ENCODE peak calls at places on chromosomes 16 and 17, in four cellular contexts. One of them, this sample, is unnamed. For H3K9me3 and H3K27me3, the result is how much of the 10 kb centered on the place peaks cover.

GRCh38 chr16:90031931-90032663 is 12.8 kb upstream of the DBNDD1 start:
- DNase-seq in ovary: no peak
- DNase-seq in CD4-positive, CD25-positive, alpha-beta regulatory T cell: no peak
- DNase-seq in fibroblast of lung: peak
- DNase-seq in this sample: no peak

GRCh38 chr16:6804461-6804860 is 528.2 kb upstream of the RBFOX1 start:
- DNase-seq in ovary: no peak
- DNase-seq in CD4-positive, CD25-positive, alpha-beta regulatory T cell: no peak
- DNase-seq in fibroblast of lung: no peak
- DNase-seq in this sample: no peak

GRCh38 chr17:56230660-56231059 is 77.4 kb downstream of the ANKFN1 start:
- DNase-seq in ovary: no peak
- DNase-seq in CD4-positive, CD25-positive, alpha-beta regulatory T cell: no peak
- DNase-seq in fibroblast of lung: peak
- DNase-seq in this sample: no peak

GRCh38 chr17:66344473-66344872 is 42.1 kb downstream of the PRKCA start:
- DNase-seq in ovary: no peak
- DNase-seq in CD4-positive, CD25-positive, alpha-beta regulatory T cell: no peak
- DNase-seq in fibroblast of lung: no peak
- DNase-seq in this sample: no peak

GRCh38 chr17:42422958-42423712 is at the start of gene CAVIN1:
- DNase-seq in ovary: peak
- DNase-seq in CD4-positive, CD25-positive, alpha-beta regulatory T cell: no peak
- DNase-seq in fibroblast of lung: peak
- DNase-seq in this sample: peak

GRCh38 chr17:50817142-50817751 is 18.1 kb upstream of the WFIKKN2 start:
- DNase-seq in ovary: peak
- DNase-seq in CD4-positive, CD25-positive, alpha-beta regulatory T cell: peak
- DNase-seq in fibroblast of lung: peak
- DNase-seq in this sample: peak

GRCh38 chr16:86497551-86498021 is 12.7 kb upstream of the FOXF1 start:
- DNase-seq in ovary: no peak
- DNase-seq in CD4-positive, CD25-positive, alpha-beta regulatory T cell: no peak
- DNase-seq in fibroblast of lung: no peak
- DNase-seq in this sample: no peak

GRCh38 chr16:87276926-87277325 is 40.3 kb downstream of the C16orf95 start:
- DNase-seq in ovary: no peak
- DNase-seq in CD4-positive, CD25-positive, alpha-beta regulatory T cell: no peak
- DNase-seq in fibroblast of lung: no peak
- DNase-seq in this sample: no peak

GRCh38 chr17:4509402-4509801 is 10.7 kb downstream of the SPNS2 start:
- DNase-seq in ovary: no peak
- DNase-seq in CD4-positive, CD25-positive, alpha-beta regulatory T cell: no peak
- DNase-seq in fibroblast of lung: no peak
- DNase-seq in this sample: no peak

GRCh38 chr16:82439678-82440293 is 187.0 kb upstream of the CDH13 start:
- DNase-seq in ovary: no peak
- DNase-seq in CD4-positive, CD25-positive, alpha-beta regulatory T cell: no peak
- DNase-seq in fibroblast of lung: no peak
- DNase-seq in this sample: no peak

GRCh38 chr16:3087243-3087791 is 11.8 kb downstream of the ZSCAN10 start:
- DNase-seq in ovary: no peak
- DNase-seq in CD4-positive, CD25-positive, alpha-beta regulatory T cell: no peak
- DNase-seq in fibroblast of lung: no peak
- DNase-seq in this sample: no peak

GRCh38 chr17:17205368-17206148 is 575 bp downstream of the PLD6 start:
- DNase-seq in ovary: peak
- DNase-seq in CD4-positive, CD25-positive, alpha-beta regulatory T cell: peak
- DNase-seq in fibroblast of lung: peak
- DNase-seq in this sample: peak

GRCh38 chr17:50425682-50426471 is at the start of gene ACSF2:
- DNase-seq in ovary: peak
- DNase-seq in CD4-positive, CD25-positive, alpha-beta regulatory T cell: peak
- DNase-seq in fibroblast of lung: peak
- DNase-seq in this sample: peak

GRCh38 chr16:19115148-19116021 is 1.6 kb downstream of the ITPRIPL2 start:
- DNase-seq in ovary: peak
- DNase-seq in CD4-positive, CD25-positive, alpha-beta regulatory T cell: no peak
- DNase-seq in fibroblast of lung: no peak
- DNase-seq in this sample: no peak

GRCh38 chr16:73732681-73733080 is 563.9 kb upstream of the PSMD7 start:
- DNase-seq in ovary: no peak
- DNase-seq in CD4-positive, CD25-positive, alpha-beta regulatory T cell: no peak
- DNase-seq in fibroblast of lung: no peak
- DNase-seq in this sample: no peak

GRCh38 chr17:3910420-3911270 is 5.6 kb downstream of the P2RX1 start:
- DNase-seq in ovary: no peak
- DNase-seq in CD4-positive, CD25-positive, alpha-beta regulatory T cell: no peak
- DNase-seq in fibroblast of lung: no peak
- DNase-seq in this sample: no peak

GRCh38 chr17:37177234-37177633 is 198.6 kb upstream of the C17orf78 start:
- DNase-seq in ovary: no peak
- DNase-seq in CD4-positive, CD25-positive, alpha-beta regulatory T cell: no peak
- DNase-seq in fibroblast of lung: peak
- DNase-seq in this sample: no peak

GRCh38 chr16:12215302-12216105 is 239.0 kb downstream of the SNX29 start:
- DNase-seq in ovary: no peak
- DNase-seq in CD4-positive, CD25-positive, alpha-beta regulatory T cell: no peak
- DNase-seq in fibroblast of lung: no peak
- DNase-seq in this sample: no peak

GRCh38 chr16:77344306-77344705 is 90.5 kb downstream of the ADAMTS18 start:
- DNase-seq in ovary: no peak
- DNase-seq in CD4-positive, CD25-positive, alpha-beta regulatory T cell: no peak
- DNase-seq in fibroblast of lung: peak
- DNase-seq in this sample: no peak

GRCh38 chr17:2058521-2059124 is 3.7 kb downstream of the HIC1 start:
- DNase-seq in ovary: peak
- DNase-seq in CD4-positive, CD25-positive, alpha-beta regulatory T cell: peak
- DNase-seq in fibroblast of lung: peak
- DNase-seq in this sample: peak

GRCh38 chr17:20225162-20226115 is 216.3 kb downstream of the SPECC1 start:
- DNase-seq in ovary: no peak
- DNase-seq in CD4-positive, CD25-positive, alpha-beta regulatory T cell: no peak
- DNase-seq in fibroblast of lung: peak
- DNase-seq in this sample: no peak

GRCh38 chr17:17089796-17090641 is 47.8 kb downstream of the MPRIP start:
- DNase-seq in ovary: no peak
- DNase-seq in CD4-positive, CD25-positive, alpha-beta regulatory T cell: no peak
- DNase-seq in fibroblast of lung: no peak
- DNase-seq in this sample: no peak

GRCh38 chr17:28372203-28372944 is 880 bp downstream of the SARM1 start:
- DNase-seq in ovary: no peak
- DNase-seq in CD4-positive, CD25-positive, alpha-beta regulatory T cell: no peak
- DNase-seq in fibroblast of lung: peak
- DNase-seq in this sample: no peak

GRCh38 chr17:10875411-10875810 is 37.5 kb upstream of the PIRT start:
- DNase-seq in ovary: peak
- DNase-seq in CD4-positive, CD25-positive, alpha-beta regulatory T cell: no peak
- DNase-seq in fibroblast of lung: no peak
- DNase-seq in this sample: no peak

GRCh38 chr17:59469786-59470485 is 95.5 kb upstream of the DHX40 start:
- DNase-seq in ovary: no peak
- DNase-seq in CD4-positive, CD25-positive, alpha-beta regulatory T cell: no peak
- DNase-seq in fibroblast of lung: no peak
- DNase-seq in this sample: no peak

GRCh38 chr17:1998426-1998784 is 26.7 kb downstream of the RTN4RL1 start:
- DNase-seq in ovary: no peak
- DNase-seq in CD4-positive, CD25-positive, alpha-beta regulatory T cell: no peak
- DNase-seq in fibroblast of lung: no peak
- DNase-seq in this sample: peak

GRCh38 chr16:65274576-65274975 is 152.7 kb upstream of the CDH11 start:
- DNase-seq in ovary: no peak
- DNase-seq in CD4-positive, CD25-positive, alpha-beta regulatory T cell: no peak
- DNase-seq in fibroblast of lung: no peak
- DNase-seq in this sample: no peak

GRCh38 chr16:82031116-82032084 is 3.7 kb upstream of the HSD17B2 start:
- DNase-seq in ovary: no peak
- DNase-seq in CD4-positive, CD25-positive, alpha-beta regulatory T cell: no peak
- DNase-seq in fibroblast of lung: peak
- DNase-seq in this sample: no peak

GRCh38 chr17:43368740-43369506 is 29.9 kb upstream of the ARL4D start:
- DNase-seq in ovary: peak
- DNase-seq in CD4-positive, CD25-positive, alpha-beta regulatory T cell: peak
- DNase-seq in fibroblast of lung: peak
- DNase-seq in this sample: peak

GRCh38 chr16:85912271-85912974 is 13.5 kb downstream of the IRF8 start:
- DNase-seq in ovary: peak
- DNase-seq in CD4-positive, CD25-positive, alpha-beta regulatory T cell: no peak
- DNase-seq in fibroblast of lung: peak
- DNase-seq in this sample: no peak

GRCh38 chr16:30722443-30722842 is 23.5 kb downstream of the SRCAP start:
- DNase-seq in ovary: no peak
- DNase-seq in CD4-positive, CD25-positive, alpha-beta regulatory T cell: no peak
- DNase-seq in fibroblast of lung: no peak
- DNase-seq in this sample: no peak

GRCh38 chr16:47638175-47638574 is 177.0 kb downstream of the PHKB start:
- DNase-seq in ovary: no peak
- DNase-seq in CD4-positive, CD25-positive, alpha-beta regulatory T cell: no peak
- DNase-seq in fibroblast of lung: no peak
- DNase-seq in this sample: no peak

GRCh38 chr16:20904507-20905079 is 4.0 kb downstream of the LYRM1 start:
- DNase-seq in ovary: no peak
- DNase-seq in CD4-positive, CD25-positive, alpha-beta regulatory T cell: peak
- DNase-seq in fibroblast of lung: peak
- DNase-seq in this sample: no peak

GRCh38 chr16:73040136-73040535 is 7.8 kb downstream of the ZFHX3 start:
- DNase-seq in ovary: no peak
- DNase-seq in CD4-positive, CD25-positive, alpha-beta regulatory T cell: no peak
- DNase-seq in fibroblast of lung: no peak
- DNase-seq in this sample: no peak

GRCh38 chr17:56159764-56160394 is 6.6 kb downstream of the ANKFN1 start:
- DNase-seq in ovary: no peak
- DNase-seq in CD4-positive, CD25-positive, alpha-beta regulatory T cell: no peak
- DNase-seq in fibroblast of lung: no peak
- DNase-seq in this sample: no peak

GRCh38 chr16:14309906-14310305 is 238.8 kb downstream of the MRTFB start:
- DNase-seq in ovary: no peak
- DNase-seq in CD4-positive, CD25-positive, alpha-beta regulatory T cell: no peak
- DNase-seq in fibroblast of lung: peak
- DNase-seq in this sample: no peak

GRCh38 chr16:20792216-20792615 is 14.1 kb downstream of the ERI2 start:
- DNase-seq in ovary: no peak
- DNase-seq in CD4-positive, CD25-positive, alpha-beta regulatory T cell: no peak
- DNase-seq in fibroblast of lung: no peak
- DNase-seq in this sample: no peak

GRCh38 chr17:3687949-3688614 is 7.9 kb downstream of the P2RX5 start:
- DNase-seq in ovary: no peak
- DNase-seq in CD4-positive, CD25-positive, alpha-beta regulatory T cell: no peak
- DNase-seq in fibroblast of lung: no peak
- DNase-seq in this sample: no peak

DNA sequence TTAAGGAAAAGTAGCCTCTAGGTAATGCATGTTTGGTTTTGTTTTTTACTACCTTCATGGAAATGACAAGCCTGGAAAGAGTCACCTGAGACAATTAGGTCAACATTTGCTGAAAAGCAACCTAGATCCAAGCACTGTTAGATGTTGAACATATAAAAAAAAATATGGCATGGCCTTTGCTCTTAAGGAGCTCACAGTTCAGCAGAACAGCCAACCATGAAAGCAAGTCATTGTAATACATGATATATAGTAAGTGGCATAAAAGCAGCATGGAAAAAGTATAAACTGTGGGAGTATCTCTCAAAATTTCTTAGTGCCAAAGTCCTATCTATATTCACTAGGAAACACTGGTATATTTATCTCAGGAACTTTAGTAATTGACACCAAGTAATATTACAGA is 31.6 kb downstream of the CFDP1 start:
- DNase-seq in ovary: no peak
- DNase-seq in CD4-positive, CD25-positive, alpha-beta regulatory T cell: no peak
- DNase-seq in fibroblast of lung: no peak
- DNase-seq in this sample: no peak
- H3K27ac ChIP-seq in ovary: no peak
- H3K27ac ChIP-seq in CD4-positive, CD25-positive, alpha-beta regulatory T cell: no peak
- H3K27ac ChIP-seq in fibroblast of lung: no peak
- H3K27ac ChIP-seq in this sample: no peak

DNA sequence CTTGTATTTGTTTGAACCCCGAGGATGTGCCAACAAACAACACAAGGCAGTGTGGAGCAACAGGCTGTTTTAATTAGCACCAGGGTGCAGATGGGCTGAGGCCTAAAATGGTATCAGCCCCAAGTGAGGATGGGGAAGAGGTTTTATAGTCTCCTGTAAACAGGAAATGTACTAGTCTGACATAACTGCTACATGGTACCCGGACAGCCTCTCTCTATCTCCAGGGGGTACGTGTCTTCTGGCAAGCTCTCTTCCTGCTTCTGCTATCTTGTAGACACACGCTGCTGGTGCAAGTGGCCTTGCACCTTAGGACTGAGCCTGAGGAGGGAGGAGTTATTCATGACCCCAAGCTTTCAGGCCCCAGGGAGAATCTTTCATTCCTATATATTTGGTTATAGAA is 2451.0 kb downstream of the TP53TG3F start:
- DNase-seq in ovary: no peak
- DNase-seq in CD4-positive, CD25-positive, alpha-beta regulatory T cell: no peak
- DNase-seq in fibroblast of lung: no peak
- DNase-seq in this sample: no peak
- H3K9me3 ChIP-seq in ovary: under half
- H3K9me3 ChIP-seq in CD4-positive, CD25-positive, alpha-beta regulatory T cell: under half
- H3K9me3 ChIP-seq in fibroblast of lung: under half
- H3K9me3 ChIP-seq in this sample: under half

GRCh38 chr16:83833921-83834320 is 26.1 kb downstream of the HSBP1 start:
- DNase-seq in ovary: no peak
- DNase-seq in CD4-positive, CD25-positive, alpha-beta regulatory T cell: no peak
- DNase-seq in fibroblast of lung: no peak
- DNase-seq in this sample: no peak
- H3K27me3 ChIP-seq in ovary: under half
- H3K27me3 ChIP-seq in CD4-positive, CD25-positive, alpha-beta regulatory T cell: under half
- H3K27me3 ChIP-seq in fibroblast of lung: under half
- H3K27me3 ChIP-seq in this sample: under half

DNA sequence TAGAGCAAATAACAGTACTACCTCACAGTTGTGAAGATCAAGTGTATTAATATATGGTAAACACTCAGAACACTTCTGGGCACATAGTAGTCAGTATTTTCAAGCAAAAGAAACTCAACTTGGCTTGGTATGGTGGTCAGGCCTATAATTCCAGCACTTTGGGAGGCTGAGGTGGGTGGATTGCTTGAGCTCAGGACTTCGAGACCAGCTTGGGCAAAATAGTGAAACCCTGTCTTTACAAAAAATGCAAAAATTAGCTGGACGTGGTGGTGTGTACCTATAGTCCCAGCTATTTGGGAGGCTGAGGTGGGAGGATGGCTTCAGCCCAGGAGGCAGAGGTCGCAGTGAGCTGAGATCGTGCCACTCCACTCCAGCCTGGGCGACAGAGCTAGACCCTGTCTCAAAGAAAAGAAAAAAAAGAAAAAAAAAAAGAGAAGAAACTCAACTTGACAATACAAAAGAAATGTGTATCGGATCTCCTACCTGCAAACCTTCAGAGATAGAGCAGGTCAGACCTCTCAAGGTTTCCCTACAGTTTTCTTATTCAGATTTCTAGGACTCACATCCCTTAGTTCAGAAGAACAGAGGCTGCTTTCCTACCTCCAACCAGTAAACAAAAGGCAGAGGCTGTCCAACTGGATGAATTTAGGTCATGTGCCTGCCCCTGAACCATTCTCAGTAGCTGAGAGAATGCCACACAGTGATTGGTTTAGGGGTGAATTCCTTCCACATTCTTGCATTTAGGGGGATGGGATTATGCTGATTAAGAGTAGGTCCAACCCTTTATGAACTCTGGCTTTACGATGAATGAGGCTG is 1.7 kb upstream of the KPNA2 start:
- DNase-seq in ovary: no peak
- DNase-seq in CD4-positive, CD25-positive, alpha-beta regulatory T cell: no peak
- DNase-seq in fibroblast of lung: peak
- DNase-seq in this sample: no peak
- H3K27ac ChIP-seq in ovary: no peak
- H3K27ac ChIP-seq in CD4-positive, CD25-positive, alpha-beta regulatory T cell: no peak
- H3K27ac ChIP-seq in fibroblast of lung: no peak
- H3K27ac ChIP-seq in this sample: no peak